ENCODE peak calls at places on chromosomes 7 and 10, in ten cellular contexts. O, D, B, R, A, S, K, Q, H and G are unnamed samples.

GRCh38 chr7:53541467-53541866 is 506.0 kb downstream of the POM121L12 start:
- DNase-seq in O (no peak), D (no peak), B (no peak), R (no peak), A (no peak), S (no peak), K (no peak), Q (no peak), H (no peak), G (no peak)

GRCh38 chr7:21999896-22000295 is 54.2 kb upstream of the CDCA7L start:
- DNase-seq in O (no peak), D (peak; percentile 7), B (no peak), R (peak; percentile 8), A (no peak), S (peak; percentile 8), K (no peak), Q (no peak), H (no peak), G (no peak)

GRCh38 chr7:130649004-130649790 is 19.4 kb downstream of the COPG2 start:
- DNase-seq in O (no peak), D (peak; percentile 53), B (no peak), R (no peak), A (no peak), S (peak; percentile 91), K (no peak), Q (no peak), H (no peak), G (peak; percentile 25)

GRCh38 chr7:157684157-157684595 is 347.4 kb downstream of the DNAJB6 start:
- DNase-seq in O (no peak), D (no peak), B (peak; percentile 49), R (no peak), A (no peak), S (peak; percentile 49), K (no peak), Q (no peak), H (no peak), G (no peak)

GRCh38 chr7:94297397-94297838 is 97.3 kb upstream of the COL1A2 start:
- DNase-seq in O (peak; percentile 65), D (peak; percentile 94), B (no peak), R (no peak), A (no peak), S (peak; percentile 98), K (no peak), Q (no peak), H (no peak), G (peak; percentile 75)

GRCh38 chr10:58773351-58773750 is 260.7 kb downstream of the BICC1 start:
- DNase-seq in O (no peak), D (no peak), B (no peak), R (no peak), A (no peak), S (peak; percentile 13), K (no peak), Q (no peak), H (no peak), G (no peak)

GRCh38 chr10:664248-664647 is 25.2 kb downstream of the DIP2C start:
- DNase-seq in O (no peak), D (no peak), B (no peak), R (no peak), A (no peak), S (no peak), K (no peak), Q (no peak), H (no peak), G (no peak)

GRCh38 chr7:110177463-110177862 is 913.5 kb upstream of the LRRN3 start:
- DNase-seq in O (no peak), D (no peak), B (no peak), R (no peak), A (no peak), S (no peak), K (no peak), Q (no peak), H (no peak), G (no peak)

GRCh38 chr7:116315293-116315692 is 105.0 kb downstream of the TES start:
- DNase-seq in O (no peak), D (peak; percentile 82), B (no peak), R (no peak), A (no peak), S (peak; percentile 89), K (peak; percentile 23), Q (no peak), H (no peak), G (no peak)

GRCh38 chr7:157816086-157816485 is 479.3 kb downstream of the DNAJB6 start:
- DNase-seq in O (no peak), D (no peak), B (no peak), R (no peak), A (no peak), S (no peak), K (no peak), Q (no peak), H (no peak), G (no peak)

GRCh38 chr10:4127518-4128315 is 342.7 kb upstream of the KLF6 start:
- DNase-seq in O (no peak), D (no peak), B (no peak), R (no peak), A (no peak), S (no peak), K (no peak), Q (peak; percentile 71), H (no peak), G (no peak)

GRCh38 chr10:93670372-93670771 is 32.0 kb downstream of the FRA10AC1 start:
- DNase-seq in O (no peak), D (no peak), B (no peak), R (no peak), A (no peak), S (no peak), K (no peak), Q (no peak), H (no peak), G (no peak)

GRCh38 chr7:155998328-155998691 is 186.0 kb upstream of the SHH start:
- DNase-seq in O (peak; percentile 10), D (no peak), B (no peak), R (no peak), A (no peak), S (no peak), K (no peak), Q (no peak), H (no peak), G (no peak)

GRCh38 chr7:44305564-44306507 is 19.6 kb downstream of the CAMK2B start:
- DNase-seq in O (no peak), D (no peak), B (peak; percentile 0), R (peak; percentile 34), A (no peak), S (no peak), K (no peak), Q (no peak), H (no peak), G (no peak)

GRCh38 chr7:44306608-44307007 is 18.8 kb downstream of the CAMK2B start:
- DNase-seq in O (no peak), D (no peak), B (no peak), R (peak; percentile 31), A (no peak), S (no peak), K (no peak), Q (no peak), H (peak; percentile 69), G (no peak)

GRCh38 chr7:44307905-44308740 is 17.3 kb downstream of the CAMK2B start:
- DNase-seq in O (no peak), D (no peak), B (peak; percentile 1), R (peak; percentile 78), A (no peak), S (no peak), K (no peak), Q (no peak), H (no peak), G (no peak)

GRCh38 chr7:44308741-44309270 is 16.6 kb downstream of the CAMK2B start:
- DNase-seq in O (peak; percentile 22), D (no peak), B (peak; percentile 5), R (peak; percentile 75), A (no peak), S (no peak), K (no peak), Q (no peak), H (no peak), G (no peak)

GRCh38 chr7:44307301-44307900 is 18.0 kb downstream of the CAMK2B start:
- DNase-seq in O (peak; percentile 20), D (peak; percentile 20), B (peak; percentile 1), R (peak; percentile 72), A (no peak), S (peak; percentile 39), K (peak; percentile 44), Q (peak; percentile 11), H (peak; percentile 70), G (peak; percentile 11)
- TF ChIP-seq CTCF in O (no peak), D (peak; percentile 61), B (no peak), R (no peak), A (no peak), S (peak; percentile 20), K (peak; percentile 30), Q (peak; percentile 29), H (peak; percentile 91), G (peak; percentile 43)

GRCh38 chr7:19102884-19103283 is 14.6 kb downstream of the TWIST1 start:
- DNase-seq in O (no peak), D (no peak), B (no peak), R (peak; percentile 74), A (no peak), S (no peak), K (no peak), Q (no peak), H (no peak), G (no peak)
- TF ChIP-seq CTCF in O (no peak), D (no peak), B (no peak), R (no peak), A (no peak), S (no peak), K (no peak), Q (no peak), H (no peak), G (no peak)

GRCh38 chr10:119304541-119304940 is 97.2 kb downstream of the GRK5 start:
- DNase-seq in O (no peak), D (no peak), B (no peak), R (no peak), A (no peak), S (no peak), K (no peak), Q (peak; percentile 43), H (no peak), G (no peak)

GRCh38 chr10:119305860-119306513 is 98.6 kb downstream of the GRK5 start:
- DNase-seq in O (no peak), D (peak; percentile 95), B (no peak), R (peak; percentile 96), A (peak; percentile 86), S (peak; percentile 99), K (peak; percentile 83), Q (peak; percentile 96), H (no peak), G (peak; percentile 91)

GRCh38 chr10:119308089-119308488 is 100.7 kb downstream of the GRK5 start:
- DNase-seq in O (no peak), D (no peak), B (no peak), R (no peak), A (no peak), S (no peak), K (no peak), Q (no peak), H (no peak), G (no peak)

GRCh38 chr10:119306964-119307363 is 99.6 kb downstream of the GRK5 start:
- DNase-seq in O (no peak), D (no peak), B (no peak), R (no peak), A (no peak), S (peak; percentile 55), K (no peak), Q (no peak), H (no peak), G (no peak)

GRCh38 chr10:119306514-119306951 is 99.2 kb downstream of the GRK5 start:
- DNase-seq in O (no peak), D (no peak), B (no peak), R (no peak), A (peak; percentile 76), S (peak; percentile 45), K (peak; percentile 85), Q (peak; percentile 96), H (no peak), G (no peak)
- TF ChIP-seq CTCF in O (no peak), D (peak; percentile 57), B (no peak), R (peak; percentile 29), A (peak; percentile 59), S (no peak), K (peak; percentile 17), Q (peak; percentile 86), H (peak; percentile 9), G (no peak)

GRCh38 chr10:35613597-35614226 is 8.6 kb downstream of the GJD4 start:
- DNase-seq in O (no peak), D (peak; percentile 28), B (no peak), R (no peak), A (no peak), S (peak; percentile 32), K (peak; percentile 22), Q (no peak), H (peak; percentile 16), G (no peak)
- TF ChIP-seq CTCF in O (peak; percentile 16), D (peak; percentile 76), B (peak; percentile 43), R (no peak), A (no peak), S (peak; percentile 41), K (peak; percentile 60), Q (peak; percentile 42), H (peak; percentile 61), G (peak; percentile 15)